ENCODE peak calls at places on chromosomes 7 and 10, in nine cellular contexts. U is ovary, Z is SW 1271, V is NCI-H2171, B is left ventricle myocardium inferior, C is naive B cell, G is HEK293T, R is left cardiac atrium, E is GM13977. I is an unnamed sample.

GRCh38 chr7:131249003-131249402 is 78.7 kb upstream of the MKLN1 start:
- DNase-seq in Z (peak), G (no peak), R (peak), C (no peak), B (peak), U (no peak), V (no peak), E (no peak), I (no peak)

GRCh38 chr7:35697414-35698175 is 2.7 kb upstream of the HERPUD2 start:
- DNase-seq in U (no peak), B (no peak), G (no peak), V (no peak), Z (peak), E (no peak), R (no peak), C (no peak), I (no peak)

GRCh38 chr7:151440799-151441443 is 980 bp upstream of the CRYGN start:
- DNase-seq in B (no peak), C (no peak), Z (no peak), U (peak), R (no peak), E (no peak), V (no peak), G (no peak), I (no peak)

GRCh38 chr10:31635415-31636065 is 293.1 kb downstream of the ARHGAP12 start:
- DNase-seq in E (no peak), G (no peak), V (no peak), Z (no peak), R (no peak), C (no peak), U (no peak), B (no peak), I (no peak)

GRCh38 chr10:3531670-3532069 is 253.3 kb downstream of the KLF6 start:
- DNase-seq in G (no peak), V (no peak), Z (no peak), C (no peak), R (no peak), E (no peak), U (no peak), B (no peak), I (no peak)

GRCh38 chr10:57818522-57818921 is 449.2 kb downstream of the IPMK start:
- DNase-seq in Z (no peak), G (no peak), R (no peak), E (no peak), C (no peak), V (no peak), U (no peak), B (no peak), I (no peak)

GRCh38 chr10:91551856-91552255 is 81.0 kb downstream of the PPP1R3C start:
- DNase-seq in R (peak), G (peak), C (no peak), E (no peak), U (peak), B (peak), V (no peak), Z (peak), I (no peak)

GRCh38 chr7:10022957-10023356 is 950.7 kb upstream of the PHF14 start:
- DNase-seq in U (no peak), E (no peak), G (peak), B (no peak), C (no peak), R (peak), V (peak), Z (peak), I (no peak)

GRCh38 chr10:125694874-125695273 is 11.9 kb upstream of the TEX36 start:
- DNase-seq in G (no peak), V (no peak), U (no peak), R (no peak), E (no peak), B (no peak), C (no peak), Z (no peak), I (no peak)

GRCh38 chr10:124341768-124342135 is 77.0 kb downstream of the OAT start:
- DNase-seq in V (no peak), E (no peak), U (no peak), R (no peak), C (no peak), G (no peak), Z (no peak), B (no peak), I (no peak)

GRCh38 chr10:29329420-29329819 is 40.5 kb downstream of the LYZL1 start:
- DNase-seq in B (no peak), V (no peak), U (no peak), E (no peak), Z (no peak), G (no peak), C (no peak), R (no peak), I (no peak)

GRCh38 chr10:22740180-22740579 is 25.8 kb upstream of the PIP4K2A start:
- DNase-seq in Z (no peak), E (no peak), C (no peak), U (no peak), V (no peak), G (no peak), R (no peak), B (no peak), I (no peak)

GRCh38 chr7:4659551-4660286 is 22.4 kb upstream of the FOXK1 start:
- DNase-seq in R (no peak), C (no peak), G (no peak), E (no peak), B (no peak), U (no peak), V (no peak), Z (no peak), I (no peak)

GRCh38 chr10:128854965-128855364 is 612.1 kb upstream of the MGMT start:
- DNase-seq in Z (no peak), V (peak), G (no peak), E (no peak), C (no peak), U (peak), B (peak), R (peak), I (no peak)

GRCh38 chr7:4959356-4959755 is 369 bp upstream of the MMD2 start:
- DNase-seq in E (no peak), R (no peak), U (no peak), C (no peak), Z (no peak), B (no peak), G (no peak), V (no peak), I (no peak)

GRCh38 chr7:73645643-73646182 is 21.4 kb upstream of the MLXIPL start:
- DNase-seq in R (no peak), G (no peak), V (no peak), Z (no peak), B (no peak), E (no peak), C (no peak), U (no peak), I (no peak)

GRCh38 chr7:129225931-129226572 is 1.2 kb downstream of the AHCYL2 start:
- DNase-seq in G (no peak), C (no peak), Z (no peak), B (no peak), V (no peak), R (no peak), E (no peak), U (no peak), I (no peak)

GRCh38 chr10:100286051-100287033 is at the start of gene BLOC1S2:
- DNase-seq in U (peak), V (peak), E (peak), G (peak), Z (peak), C (peak), B (peak), R (peak), I (peak)

GRCh38 chr7:56250135-56250534 is 133.9 kb upstream of the NUPR2 start:
- DNase-seq in U (no peak), R (no peak), E (no peak), V (no peak), Z (no peak), B (no peak), C (no peak), G (no peak), I (no peak)

GRCh38 chr10:85612378-85612775 is 754.2 kb downstream of the GRID1 start:
- DNase-seq in U (no peak), V (no peak), Z (no peak), C (no peak), B (no peak), R (no peak), G (no peak), E (peak), I (no peak)

GRCh38 chr7:1853619-1854520 is 183.8 kb downstream of the ELFN1 start:
- DNase-seq in U (peak), C (no peak), E (no peak), G (no peak), Z (no peak), V (no peak), R (peak), B (peak), I (no peak)

GRCh38 chr10:75180592-75180991 is 30.0 kb upstream of the VDAC2 start:
- DNase-seq in B (no peak), V (no peak), R (no peak), C (no peak), Z (no peak), E (no peak), U (no peak), G (no peak), I (no peak)

GRCh38 chr10:48599830-48600134 is 5.1 kb downstream of the ARHGAP22 start:
- DNase-seq in B (no peak), U (no peak), V (peak), Z (no peak), C (no peak), G (no peak), R (no peak), E (no peak), I (no peak)

GRCh38 chr7:54788664-54789063 is 29.7 kb upstream of the SEC61G start:
- DNase-seq in R (no peak), V (peak), C (no peak), Z (peak), U (no peak), G (peak), E (peak), B (no peak), I (no peak)

GRCh38 chr10:25130911-25131310 is 43.9 kb upstream of the GPR158 start:
- DNase-seq in V (no peak), R (no peak), U (no peak), B (no peak), Z (no peak), E (no peak), C (no peak), G (no peak), I (no peak)

GRCh38 chr10:21406595-21407218 is 118.8 kb downstream of the SKIDA1 start:
- DNase-seq in G (no peak), V (no peak), B (no peak), C (no peak), U (no peak), Z (no peak), R (no peak), E (no peak), I (no peak)